ENCODE peak calls at places on chromosome 3, in five cellular contexts. O is A549, L is K562, Y is HepG2, M is GM12878. P is an unnamed sample.

GRCh38 chr3:150410311-150411105 is 2.4 kb downstream of the TSC22D2 start:
- DNase-seq in M (no peak), Y (no peak), O (no peak), L (peak; percentile 19), P (peak; percentile 15)

GRCh38 chr3:66276705-66277274 is 56.0 kb downstream of the SLC25A26 start:
- DNase-seq in M (no peak), O (peak; percentile 4), Y (peak; percentile 55), L (no peak), P (peak; percentile 60)

GRCh38 chr3:13530241-13531009 is 18.5 kb upstream of the FBLN2 start:
- DNase-seq in L (no peak), O (no peak), M (no peak), Y (no peak), P (no peak)

GRCh38 chr3:151852074-151852811 is 21.2 kb upstream of the SUCNR1 start:
- DNase-seq in Y (no peak), L (peak; percentile 39), M (no peak), O (no peak), P (no peak)

GRCh38 chr3:9552252-9552999 is 1.2 kb downstream of the LHFPL4 start:
- DNase-seq in O (no peak), M (no peak), L (peak; percentile 78), Y (no peak), P (peak; percentile 92)

GRCh38 chr3:127831723-127832172 is 9.4 kb upstream of the MGLL start:
- DNase-seq in Y (no peak), M (no peak), L (peak; percentile 45), O (no peak), P (peak; percentile 77)

GRCh38 chr3:14295037-14295436 is 107.4 kb upstream of the SLC6A6 start:
- DNase-seq in L (no peak), O (no peak), Y (no peak), M (no peak), P (no peak)

GRCh38 chr3:191774485-191774884 is 313.5 kb downstream of the PYDC2 start:
- DNase-seq in M (no peak), O (peak; percentile 16), Y (no peak), L (no peak), P (no peak)

GRCh38 chr3:116408473-116408872 is 36.8 kb downstream of the LSAMP start:
- DNase-seq in L (no peak), Y (no peak), O (no peak), M (no peak), P (no peak)

GRCh38 chr3:119401502-119402440 is 61.6 kb downstream of the TMEM39A start:
- DNase-seq in Y (no peak), L (no peak), O (no peak), M (peak; percentile 26), P (no peak)

GRCh38 chr3:74531491-74531890 is 83.0 kb downstream of the CNTN3 start:
- DNase-seq in Y (no peak), M (no peak), L (no peak), O (no peak), P (no peak)

GRCh38 chr3:50971487-50971924 is 296.8 kb downstream of the DOCK3 start:
- DNase-seq in O (peak; percentile 18), L (peak; percentile 40), M (no peak), Y (peak; percentile 68), P (peak; percentile 48)

GRCh38 chr3:172415323-172415722 is 32.9 kb downstream of the GHSR start:
- DNase-seq in O (no peak), Y (no peak), L (no peak), M (no peak), P (no peak)

GRCh38 chr3:159854500-159855124 is 134.0 kb upstream of the IL12A start:
- DNase-seq in O (peak; percentile 42), L (no peak), M (no peak), Y (peak; percentile 3), P (no peak)

GRCh38 chr3:20104167-20104661 is 64.0 kb downstream of the KAT2B start:
- DNase-seq in L (no peak), Y (no peak), O (no peak), M (peak; percentile 13), P (no peak)

GRCh38 chr3:108222813-108223307 is 636 bp upstream of the IFT57 start:
- DNase-seq in L (no peak), M (no peak), Y (no peak), O (no peak), P (no peak)

DNA sequence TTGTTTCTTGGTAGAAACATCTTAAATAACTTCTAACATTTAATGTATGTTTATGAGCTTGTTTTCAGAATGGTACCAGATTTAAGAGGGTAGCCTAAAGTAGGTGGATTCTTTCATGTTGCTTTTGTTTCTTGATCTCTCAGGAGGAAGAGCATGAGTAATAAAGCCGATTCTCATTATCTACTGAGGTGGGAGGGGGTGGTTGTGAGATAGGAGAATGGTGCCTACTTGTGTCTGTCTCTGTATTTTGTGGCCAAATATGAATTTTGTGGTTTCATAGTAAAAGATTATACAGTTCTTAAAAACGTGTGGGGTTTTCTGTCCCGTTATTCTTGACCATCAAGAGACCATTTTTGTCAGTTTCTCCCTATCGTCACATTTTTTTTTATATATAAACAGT is 2.2 kb downstream of the ATP2C1 start:
- DNase-seq in O (no peak), Y (no peak), L (no peak), M (no peak), P (no peak)
- TF ChIP-seq ESRRA in O (no peak), Y (no peak), L (no peak), M (no peak), P (no peak)

DNA sequence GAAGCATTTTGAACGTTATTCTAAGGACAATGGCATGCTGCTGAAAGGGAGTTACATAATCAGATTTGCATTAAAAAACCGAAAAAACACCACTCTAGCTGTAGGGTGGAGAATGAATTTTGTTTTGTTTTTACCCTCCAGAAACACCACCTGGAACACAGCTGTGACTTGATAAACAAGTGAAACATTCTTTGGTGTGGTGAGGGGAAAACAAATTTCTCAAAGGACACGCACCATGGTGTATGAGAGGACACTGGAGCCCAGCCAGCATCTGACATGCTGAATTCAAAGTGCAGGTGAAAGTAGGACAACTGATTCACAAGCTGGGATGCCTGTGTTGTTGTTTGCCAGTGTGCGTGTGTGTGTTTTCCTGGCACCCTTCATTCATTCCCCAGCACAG is 554.5 kb upstream of the TBL1XR1 start:
- DNase-seq in L (no peak), Y (no peak), M (no peak), O (no peak), P (no peak)
- TF ChIP-seq ESRRA in L (no peak), Y (no peak), M (no peak), O (no peak), P (no peak)

DNA sequence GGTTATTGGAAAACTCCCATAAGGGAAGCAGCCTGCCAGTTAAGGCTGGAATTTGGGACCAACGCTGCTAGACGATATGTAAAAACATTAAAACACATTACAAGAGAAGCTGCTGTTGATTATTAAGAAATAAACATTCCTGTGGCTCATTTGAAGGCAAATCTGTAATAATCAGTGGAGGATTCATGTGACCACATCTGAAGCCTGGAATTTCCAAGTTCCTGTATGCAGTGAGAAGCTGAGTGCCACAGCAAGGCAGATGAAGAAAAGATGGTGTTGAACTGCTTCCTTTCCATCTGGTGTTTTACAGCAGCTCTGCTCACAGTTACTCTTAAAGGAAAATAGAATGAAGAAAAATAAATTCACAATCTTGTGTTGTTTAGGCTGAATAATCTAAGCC is 139.3 kb upstream of the ROBO2 start:
- DNase-seq in O (no peak), L (no peak), Y (no peak), M (no peak), P (no peak)
- TF ChIP-seq ESRRA in O (no peak), L (no peak), Y (no peak), M (no peak), P (no peak)

DNA sequence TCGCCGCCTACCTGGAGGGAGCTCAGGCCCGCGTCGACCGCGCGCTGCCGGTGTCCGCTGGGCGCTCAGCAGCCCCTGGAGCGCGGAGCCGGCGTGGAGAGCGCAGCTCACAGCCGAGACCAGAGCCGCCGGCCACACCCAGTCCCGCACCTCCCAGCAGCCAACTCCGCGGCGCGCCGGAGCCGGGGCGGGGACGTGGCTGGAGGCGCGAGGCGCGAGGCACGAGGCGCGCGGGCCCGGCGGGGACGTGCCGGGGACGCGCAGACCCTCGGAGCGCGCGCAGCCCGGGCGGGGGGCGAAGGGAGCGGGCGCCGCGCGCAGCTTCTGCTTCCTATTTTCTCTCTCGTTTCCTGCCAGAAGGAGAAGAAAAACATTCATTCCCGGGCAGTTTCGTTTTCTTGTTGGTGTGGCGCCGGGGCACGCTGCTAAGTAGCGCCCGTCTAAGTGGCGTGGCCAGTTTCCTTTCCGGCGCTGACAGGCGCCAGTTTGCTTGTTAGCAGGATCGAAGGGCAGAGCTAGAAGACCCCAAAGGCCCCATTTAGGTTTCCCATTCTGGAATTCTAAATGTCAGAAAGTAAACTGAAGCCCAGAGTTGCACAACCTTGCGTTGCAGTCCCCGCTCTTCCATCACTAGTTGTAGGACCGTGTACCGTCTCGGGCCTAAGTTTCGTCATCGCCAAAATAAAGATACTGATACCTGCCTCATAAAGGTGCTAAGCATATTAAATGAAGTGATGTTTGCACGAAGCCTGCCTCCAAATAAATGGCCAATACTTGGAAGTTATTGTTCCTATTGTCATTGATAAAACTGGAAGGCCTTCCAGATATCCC is at the start of gene GNB4:
- DNase-seq in M (no peak), O (peak; percentile 57), Y (no peak), L (peak; percentile 82), P (peak; percentile 78)
- TF ChIP-seq ESRRA in M (no peak), O (no peak), Y (no peak), L (no peak), P (no peak)

GRCh38 chr3:120637836-120638559 is 41.9 kb downstream of the NDUFB4 start:
- DNase-seq in Y (no peak), L (no peak), O (no peak), M (no peak), P (no peak)
- TF ChIP-seq ESRRA in Y (no peak), L (no peak), O (no peak), M (no peak), P (no peak)

P was measured in WTC11.